ENCODE peak calls at places on chromosomes 12 and 14, in six cellular contexts. V is AG04450, Q is fibroblast of pulmonary artery, U is GM06990, T is K562, G is foreskin fibroblast. A is an unnamed sample.

GRCh38 chr14:93780811-93781210 is 7.5 kb downstream of the PRIMA1 start:
- DNase-seq in V (no peak), Q (no peak), U (no peak), T (no peak), G (no peak), A (no peak)

GRCh38 chr12:89060133-89060532 is 292.2 kb downstream of the DUSP6 start:
- DNase-seq in V (no peak), Q (no peak), U (no peak), T (no peak), G (no peak), A (no peak)

GRCh38 chr14:60933920-60934655 is 46.8 kb downstream of the TRMT5 start:
- DNase-seq in V (no peak), Q (no peak), U (no peak), T (peak), G (no peak), A (no peak)

GRCh38 chr12:49891012-49891411 is 12.7 kb downstream of the FAIM2 start:
- DNase-seq in V (no peak), Q (no peak), U (no peak), T (no peak), G (no peak), A (no peak)

GRCh38 chr12:113333877-113334785 is 778 bp downstream of the SLC8B1 start:
- DNase-seq in V (no peak), Q (no peak), U (peak), T (no peak), G (no peak), A (no peak)

GRCh38 chr12:82650627-82651337 is 35.9 kb upstream of the TMTC2 start:
- DNase-seq in V (no peak), Q (peak), U (peak), T (no peak), G (peak), A (peak)

GRCh38 chr14:85991156-85991555 is 461.2 kb downstream of the FLRT2 start:
- DNase-seq in V (no peak), Q (no peak), U (no peak), T (no peak), G (peak), A (no peak)

GRCh38 chr12:24109381-24110039 is 160.0 kb upstream of the SOX5 start:
- DNase-seq in V (no peak), Q (peak), U (no peak), T (no peak), G (no peak), A (no peak)

GRCh38 chr12:113903381-113903863 is 62.7 kb downstream of the RBM19 start:
- DNase-seq in V (peak), Q (peak), U (no peak), T (no peak), G (peak), A (no peak)

GRCh38 chr12:46377678-46378077 is 5.1 kb upstream of the SLC38A2 start:
- DNase-seq in V (no peak), Q (no peak), U (no peak), T (no peak), G (no peak), A (no peak)

GRCh38 chr12:74747305-74747704 is 209.7 kb downstream of the ATXN7L3B start:
- DNase-seq in V (no peak), Q (peak), U (no peak), T (no peak), G (peak), A (no peak)

GRCh38 chr12:46209165-46209564 is 59.7 kb downstream of the SLC38A1 start:
- DNase-seq in V (no peak), Q (peak), U (no peak), T (no peak), G (peak), A (no peak)

GRCh38 chr12:48814313-48815280 is 3.7 kb upstream of the CACNB3 start:
- DNase-seq in V (no peak), Q (peak), U (peak), T (peak), G (peak), A (peak)

GRCh38 chr12:69510176-69510827 is 40.1 kb downstream of the FRS2 start:
- DNase-seq in V (no peak), Q (no peak), U (no peak), T (no peak), G (no peak), A (no peak)

GRCh38 chr12:130988261-130989175 is 34.8 kb downstream of the ADGRD1 start:
- DNase-seq in V (no peak), Q (no peak), U (no peak), T (no peak), G (no peak), A (no peak)

GRCh38 chr14:39258782-39259545 is 25.2 kb downstream of the MIA2 start:
- DNase-seq in V (no peak), Q (no peak), U (no peak), T (no peak), G (no peak), A (no peak)

GRCh38 chr14:20667957-20668356 is 16.4 kb upstream of the RNASE4 start:
- DNase-seq in V (no peak), Q (no peak), U (peak), T (no peak), G (no peak), A (no peak)

DNA sequence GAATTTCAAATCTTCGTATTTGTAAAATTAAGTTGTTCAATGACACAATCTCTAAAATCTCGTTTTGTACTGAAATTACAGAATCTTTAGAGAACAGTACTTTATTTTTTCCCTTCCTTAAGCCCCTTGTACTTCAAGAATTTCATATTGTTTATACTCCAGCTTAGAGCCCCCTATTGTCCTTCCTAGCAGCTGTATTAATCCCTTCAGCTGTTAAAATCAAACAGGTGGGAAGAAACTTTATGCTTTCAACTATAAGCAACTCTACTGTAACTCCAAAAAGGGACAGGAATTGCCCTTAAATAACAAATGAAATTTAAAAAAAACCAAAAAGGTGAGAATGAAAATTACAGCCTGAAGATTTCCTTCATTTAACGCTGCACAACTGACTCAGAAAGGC is 1.7 kb downstream of the NACA start:
- DNase-seq in V (no peak), Q (no peak), U (no peak), T (no peak), G (no peak), A (no peak)
- H3K4me3 ChIP-seq in V (peak), Q (peak), U (peak), T (peak), G (peak), A (peak)

GRCh38 chr12:2877047-2877958 is at the start of the genes FOXM1 and RHNO1:
- DNase-seq in V (peak), Q (peak), U (peak), T (peak), G (peak), A (no peak)
- TF ChIP-seq CTCF in V (peak), Q (no peak), U (no peak), T (no peak), G (no peak), A (no peak)

DNA sequence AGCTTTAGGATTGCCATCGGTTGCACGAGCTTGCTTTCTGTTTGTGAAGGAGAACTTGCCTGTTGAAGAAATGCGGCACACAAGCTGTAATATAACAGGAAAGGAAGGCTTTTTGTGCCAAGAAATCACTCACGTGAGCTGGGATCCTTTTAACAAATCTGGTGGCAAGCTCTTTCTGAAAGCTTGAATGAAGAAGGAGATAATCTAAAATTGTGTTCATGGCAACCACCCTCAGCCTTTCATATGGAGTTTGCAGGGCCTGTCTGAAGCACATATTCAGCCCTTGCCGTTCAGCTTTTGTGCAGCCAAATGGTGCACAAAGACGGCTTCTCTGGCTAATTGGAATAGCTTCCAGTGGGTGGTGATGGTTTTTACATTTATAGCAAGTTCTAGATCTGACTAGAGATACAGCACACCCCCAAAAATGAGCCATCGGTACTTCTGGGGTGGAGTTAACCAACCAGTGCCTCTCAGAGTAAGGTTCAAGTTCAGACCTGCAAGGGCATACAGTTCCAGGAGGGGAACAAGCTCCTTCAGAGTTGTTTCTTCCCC is 107.4 kb downstream of the AEBP2 start:
- DNase-seq in V (no peak), Q (peak), U (no peak), T (no peak), G (peak), A (no peak)
- H3K4me3 ChIP-seq in V (peak), Q (peak), U (no peak), T (no peak), G (no peak), A (no peak)

GRCh38 chr14:24816011-24816928 is 182.3 kb upstream of the GZMB start:
- DNase-seq in V (no peak), Q (peak), U (no peak), T (no peak), G (peak), A (no peak)

GRCh38 chr14:24818823-24819341 is 184.9 kb upstream of the GZMB start:
- DNase-seq in V (no peak), Q (no peak), U (no peak), T (no peak), G (no peak), A (no peak)

GRCh38 chr14:24816929-24817637 is 183.1 kb upstream of the GZMB start:
- DNase-seq in V (no peak), Q (no peak), U (no peak), T (no peak), G (no peak), A (no peak)

GRCh38 chr14:24818054-24818822 is 184.2 kb upstream of the GZMB start:
- DNase-seq in V (no peak), Q (no peak), U (no peak), T (no peak), G (peak), A (peak)

DNA sequence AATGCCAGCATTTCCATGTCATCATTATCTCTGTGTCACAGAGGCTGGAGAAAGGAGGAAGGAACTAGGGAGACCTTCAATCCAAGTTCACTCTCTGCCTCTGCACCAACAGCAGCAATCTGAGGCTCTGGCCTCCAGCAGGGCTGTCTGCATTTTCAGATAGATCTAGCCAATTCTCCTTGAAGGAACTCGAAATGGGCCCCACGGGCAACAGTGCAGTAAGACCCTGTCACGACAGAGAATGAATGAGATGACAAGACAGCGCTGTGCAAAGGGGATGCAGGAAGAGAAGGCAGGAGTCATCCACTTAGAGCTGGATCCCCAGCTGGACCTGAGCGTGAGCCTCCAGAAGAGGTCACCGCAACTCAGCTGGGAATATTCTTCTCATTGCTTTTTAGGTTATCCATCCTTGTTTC is 183.7 kb upstream of the GZMB start:
- DNase-seq in V (no peak), Q (peak), U (no peak), T (no peak), G (no peak), A (no peak)
- TF ChIP-seq CTCF in V (peak), Q (peak), U (no peak), T (no peak), G (peak), A (peak)

GRCh38 chr14:22478670-22479069 is 110.4 kb downstream of the DAD1 start:
- DNase-seq in V (no peak), Q (peak), U (no peak), T (no peak), G (no peak), A (no peak)

GRCh38 chr14:22479132-22479531 is 109.9 kb downstream of the DAD1 start:
- DNase-seq in V (no peak), Q (no peak), U (no peak), T (no peak), G (no peak), A (no peak)

GRCh38 chr14:22481546-22481945 is 107.5 kb downstream of the DAD1 start:
- DNase-seq in V (no peak), Q (no peak), U (no peak), T (no peak), G (no peak), A (no peak)

GRCh38 chr14:22478247-22478646 is 110.8 kb downstream of the DAD1 start:
- DNase-seq in V (no peak), Q (no peak), U (no peak), T (no peak), G (no peak), A (no peak)

DNA sequence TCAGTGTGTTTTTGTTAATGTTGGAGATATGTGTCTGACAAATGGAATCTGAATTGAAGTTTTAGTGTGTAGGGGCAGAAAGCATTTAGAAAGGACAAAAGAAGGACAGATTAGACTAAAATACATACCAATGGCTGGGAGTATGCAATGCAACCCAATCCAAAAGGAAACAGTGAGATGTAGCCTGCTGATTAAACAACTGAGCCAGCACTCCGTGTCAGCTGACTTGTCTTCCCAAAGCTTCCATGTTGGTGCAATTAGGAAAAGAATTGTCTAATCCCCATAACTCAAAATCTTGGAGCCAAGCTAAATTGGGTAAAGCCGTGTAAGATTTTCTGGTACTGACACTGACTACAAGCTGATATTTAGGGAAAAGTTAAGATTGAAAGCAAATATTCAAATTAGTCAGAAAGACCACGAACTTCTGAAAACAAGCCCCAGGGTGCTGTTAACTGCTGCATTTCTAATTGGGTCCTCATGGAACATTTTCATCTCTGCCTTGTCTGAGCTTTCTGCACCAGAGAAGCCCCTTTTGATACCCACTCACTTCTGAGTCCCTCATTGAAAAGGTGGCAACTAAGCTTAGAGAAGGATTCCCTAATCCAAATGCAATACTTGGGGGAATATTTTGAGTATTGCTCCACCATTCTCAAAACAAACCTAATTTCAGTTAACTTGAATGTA is 109.1 kb downstream of the DAD1 start:
- DNase-seq in V (no peak), Q (no peak), U (no peak), T (no peak), G (no peak), A (no peak)
- H3K4me3 ChIP-seq in V (no peak), Q (no peak), U (peak), T (no peak), G (no peak), A (no peak)

GRCh38 chr12:19196959-19197630 is 67.6 kb downstream of the PLEKHA5 start:
- DNase-seq in V (no peak), Q (peak), U (no peak), T (no peak), G (no peak), A (no peak)

GRCh38 chr12:19191563-19191962 is 62.0 kb downstream of the PLEKHA5 start:
- DNase-seq in V (no peak), Q (no peak), U (no peak), T (no peak), G (no peak), A (no peak)

GRCh38 chr12:19192709-19193108 is 63.2 kb downstream of the PLEKHA5 start:
- DNase-seq in V (no peak), Q (no peak), U (no peak), T (no peak), G (no peak), A (no peak)

GRCh38 chr12:19198272-19198671 is 68.7 kb downstream of the PLEKHA5 start:
- DNase-seq in V (no peak), Q (peak), U (no peak), T (no peak), G (no peak), A (no peak)

DNA sequence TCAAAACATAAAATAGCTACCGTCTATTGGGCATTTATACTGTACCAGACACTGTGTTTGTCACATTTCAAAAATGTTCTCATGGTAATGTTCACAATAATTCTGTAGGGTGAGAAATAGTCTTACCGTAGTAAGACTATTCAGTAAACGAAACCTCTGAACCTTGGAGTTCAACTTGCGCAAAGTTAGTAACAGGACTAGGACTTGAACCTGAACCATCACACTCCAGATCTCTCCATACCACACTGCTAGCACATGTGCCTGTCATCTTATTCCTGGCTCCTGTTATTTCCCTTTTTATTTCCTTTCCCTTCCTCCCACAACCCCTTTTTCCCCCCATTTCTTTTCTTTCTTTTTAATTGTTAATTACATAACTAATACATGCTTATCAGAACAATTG is 65.4 kb downstream of the PLEKHA5 start:
- DNase-seq in V (no peak), Q (no peak), U (no peak), T (no peak), G (no peak), A (no peak)
- TF ChIP-seq CTCF in V (no peak), Q (no peak), U (no peak), T (no peak), G (no peak), A (no peak)

GRCh38 chr14:38122241-38122640 is 85.5 kb upstream of the SSTR1 start:
- DNase-seq in V (no peak), Q (no peak), U (no peak), T (no peak), G (no peak), A (no peak)
- H3K4me3 ChIP-seq in V (no peak), Q (no peak), U (no peak), T (no peak), G (no peak), A (no peak)

A was measured in HFF-Myc.